ENCODE peak calls at places on chromosomes 6 and 20, in eight cellular contexts. T, G, C, Q, Z, W, H and U are unnamed samples. For H3K4me1, the result is how much of the 10 kb centered on the place peaks cover.

GRCh38 chr6:166592818-166593217 is 6.3 kb upstream of the RAMACL start:
- DNase-seq in T (no peak), G (no peak), C (no peak), Q (no peak), Z (no peak), W (no peak), H (no peak), U (no peak)

GRCh38 chr6:108243836-108244235 is 17.0 kb downstream of the SNX3 start:
- DNase-seq in T (no peak), G (no peak), C (no peak), Q (no peak), Z (no peak), W (no peak), H (no peak), U (no peak)

GRCh38 chr6:143006787-143007186 is 53.9 kb upstream of the AIG1 start:
- DNase-seq in T (no peak), G (no peak), C (no peak), Q (no peak), Z (no peak), W (no peak), H (no peak), U (no peak)

GRCh38 chr20:45962031-45962755 is 9.8 kb downstream of the ZNF335 start:
- DNase-seq in T (no peak), G (no peak), C (no peak), Q (no peak), Z (no peak), W (no peak), H (no peak), U (no peak)

GRCh38 chr6:56435754-56436153 is 188.4 kb upstream of the COL21A1 start:
- DNase-seq in T (no peak), G (no peak), C (no peak), Q (no peak), Z (no peak), W (no peak), H (no peak), U (no peak)

GRCh38 chr6:11854418-11855165 is 76.0 kb upstream of the ADTRP start:
- DNase-seq in T (no peak), G (no peak), C (peak), Q (no peak), Z (no peak), W (peak), H (no peak), U (no peak)

GRCh38 chr6:144379356-144379755 is 94.2 kb downstream of the UTRN start:
- DNase-seq in T (no peak), G (no peak), C (no peak), Q (no peak), Z (no peak), W (no peak), H (no peak), U (no peak)

GRCh38 chr6:7176208-7176607 is 68.4 kb downstream of the RREB1 start:
- DNase-seq in T (no peak), G (no peak), C (no peak), Q (no peak), Z (no peak), W (no peak), H (peak), U (no peak)

GRCh38 chr6:44051516-44051915 is 75.7 kb downstream of the MRPL14 start:
- DNase-seq in T (no peak), G (no peak), C (no peak), Q (no peak), Z (peak), W (peak), H (no peak), U (no peak)
- H3K4me1 ChIP-seq in T (half or more), G (half or more), C (under half), Q (under half), Z (under half), W (half or more), H (half or more), U (under half)

GRCh38 chr20:5145365-5146301 is 18.8 kb downstream of the CDS2 start:
- DNase-seq in T (no peak), G (no peak), C (no peak), Q (no peak), Z (no peak), W (no peak), H (no peak), U (no peak)

GRCh38 chr20:5149892-5150225 is 23.1 kb downstream of the CDS2 start:
- DNase-seq in T (no peak), G (no peak), C (no peak), Q (no peak), Z (no peak), W (no peak), H (no peak), U (no peak)

GRCh38 chr20:5146302-5146653 is 19.5 kb downstream of the CDS2 start:
- DNase-seq in T (no peak), G (no peak), C (no peak), Q (no peak), Z (no peak), W (no peak), H (no peak), U (no peak)

GRCh38 chr20:5148581-5148980 is 21.8 kb downstream of the CDS2 start:
- DNase-seq in T (no peak), G (no peak), C (no peak), Q (no peak), Z (no peak), W (no peak), H (no peak), U (no peak)

DNA sequence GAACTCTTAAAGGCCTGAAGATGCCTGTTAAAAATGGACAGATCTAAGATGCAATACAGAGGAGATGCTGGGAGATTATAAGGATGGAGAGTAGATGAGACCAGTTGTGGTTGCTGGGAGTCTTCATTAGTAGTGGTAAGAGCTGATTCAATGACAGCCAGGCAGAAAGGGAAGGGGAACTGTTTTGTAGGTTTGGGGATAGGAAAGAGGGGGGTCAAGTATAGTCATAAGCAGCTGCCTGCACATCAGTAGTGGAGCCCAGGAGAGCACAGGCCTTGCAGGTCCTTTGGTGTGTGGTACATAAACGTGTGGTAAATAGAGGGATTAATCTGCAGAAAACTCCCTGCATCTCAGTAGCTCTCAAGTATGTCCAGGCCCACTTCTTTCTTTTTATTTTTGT is 20.4 kb downstream of the CDS2 start:
- DNase-seq in T (no peak), G (no peak), C (no peak), Q (no peak), Z (no peak), W (no peak), H (no peak), U (no peak)
- H3K4me1 ChIP-seq in T (half or more), G (half or more), C (under half), Q (under half), Z (under half), W (under half), H (half or more), U (under half)

GRCh38 chr20:32572271-32572968 is 12.7 kb downstream of the NOL4L start:
- DNase-seq in T (no peak), G (no peak), C (no peak), Q (no peak), Z (no peak), W (no peak), H (no peak), U (no peak)

GRCh38 chr20:32569380-32570305 is 15.5 kb downstream of the NOL4L start:
- DNase-seq in T (no peak), G (no peak), C (no peak), Q (no peak), Z (no peak), W (no peak), H (no peak), U (no peak)

GRCh38 chr20:32571566-32571965 is 13.6 kb downstream of the NOL4L start:
- DNase-seq in T (no peak), G (no peak), C (no peak), Q (no peak), Z (no peak), W (no peak), H (no peak), U (no peak)

GRCh38 chr20:32569018-32569379 is 16.1 kb downstream of the NOL4L start:
- DNase-seq in T (no peak), G (no peak), C (no peak), Q (no peak), Z (no peak), W (no peak), H (no peak), U (no peak)

DNA sequence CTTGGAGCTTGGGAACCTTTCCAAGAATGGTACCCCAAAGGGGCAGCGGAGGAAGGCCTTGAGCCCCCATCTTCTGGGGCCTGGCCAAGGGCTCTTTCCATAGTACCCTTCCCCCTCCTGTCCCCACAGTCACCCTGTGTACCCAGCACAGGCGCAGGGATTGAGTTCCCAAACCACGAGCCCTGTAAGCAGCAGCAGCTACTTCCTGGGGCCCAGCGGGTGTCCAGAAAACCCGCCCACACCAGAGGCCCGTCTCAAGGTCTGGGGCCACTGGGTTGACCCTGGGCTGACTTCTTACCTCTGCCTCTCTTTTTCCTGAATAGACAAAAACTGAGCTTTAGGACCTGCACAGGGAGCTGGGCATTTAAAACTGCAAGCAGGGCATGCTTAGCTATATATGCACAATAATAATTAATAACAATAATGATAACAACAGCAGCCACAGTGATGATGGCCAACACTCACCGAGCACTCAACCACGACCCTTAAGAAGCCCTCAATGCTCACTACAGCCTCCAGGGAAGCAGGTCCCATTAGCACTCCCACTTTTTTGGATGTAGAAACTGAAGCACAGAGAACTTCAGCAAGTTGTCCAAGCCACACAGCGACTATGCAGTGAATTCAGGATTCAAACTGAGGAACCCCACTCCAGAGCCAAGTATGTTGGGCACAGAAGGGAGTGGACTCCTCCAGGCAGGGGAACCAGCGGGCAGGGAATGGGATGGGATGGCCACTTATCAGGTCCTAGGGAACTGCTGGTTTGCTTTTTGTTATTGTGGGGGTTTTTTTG is 14.5 kb downstream of the NOL4L start:
- DNase-seq in T (no peak), G (no peak), C (no peak), Q (no peak), Z (no peak), W (no peak), H (no peak), U (no peak)
- H3K4me1 ChIP-seq in T (under half), G (under half), C (under half), Q (under half), Z (under half), W (under half), H (under half), U (under half)

DNA sequence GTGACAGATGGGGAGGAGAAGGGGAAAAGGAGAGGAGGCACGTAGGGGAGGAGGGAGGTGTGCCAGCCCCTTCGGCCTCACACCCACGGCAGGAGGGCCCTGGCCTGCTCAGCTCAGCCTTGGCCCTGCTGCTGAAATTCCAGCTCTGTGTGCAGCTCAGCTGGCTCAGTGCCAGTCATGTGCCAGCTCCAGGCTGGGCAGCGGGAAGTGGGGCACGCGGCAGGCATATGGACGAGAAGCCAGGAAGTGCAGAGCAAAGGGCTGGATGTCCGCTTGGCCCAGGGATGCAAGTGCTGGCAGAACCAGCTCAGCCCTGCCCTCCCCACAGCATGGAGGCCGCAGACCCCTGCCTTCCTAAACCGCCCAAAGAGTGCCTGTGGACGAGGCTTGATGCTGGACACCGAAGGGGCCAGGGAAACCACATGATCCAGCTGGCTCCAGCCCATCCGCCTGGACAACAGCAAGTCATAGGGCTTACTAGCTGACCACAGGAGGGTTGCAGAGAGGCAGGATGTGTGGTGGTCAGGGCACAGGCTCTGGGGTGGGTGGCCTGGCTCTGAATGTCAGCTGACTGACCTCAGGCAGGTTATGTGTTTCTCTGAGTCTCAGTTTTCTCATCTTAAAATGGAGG is 60.1 kb downstream of the NOL4L start:
- DNase-seq in T (no peak), G (peak), C (no peak), Q (no peak), Z (no peak), W (no peak), H (peak), U (no peak)
- H3K4me1 ChIP-seq in T (under half), G (under half), C (under half), Q (under half), Z (under half), W (under half), H (half or more), U (under half)

GRCh38 chr6:168150551-168151444 is 71.8 kb upstream of the FRMD1 start:
- DNase-seq in T (no peak), G (no peak), C (no peak), Q (no peak), Z (peak), W (peak), H (no peak), U (no peak)
- H3K4me1 ChIP-seq in T (under half), G (under half), C (under half), Q (under half), Z (under half), W (under half), H (under half), U (under half)

GRCh38 chr20:21682576-21682975 is 22.9 kb upstream of the PAX1 start:
- DNase-seq in T (no peak), G (no peak), C (no peak), Q (no peak), Z (no peak), W (no peak), H (no peak), U (no peak)
- H3K4me1 ChIP-seq in T (under half), G (under half), C (under half), Q (under half), Z (under half), W (under half), H (under half), U (under half)

GRCh38 chr20:37686762-37687477 is 6.9 kb upstream of the CTNNBL1 start:
- DNase-seq in T (no peak), G (no peak), C (peak), Q (no peak), Z (no peak), W (peak), H (no peak), U (no peak)
- H3K4me1 ChIP-seq in T (under half), G (under half), C (under half), Q (under half), Z (under half), W (under half), H (under half), U (under half)

GRCh38 chr6:150625927-150626326 is 26.2 kb downstream of the PLEKHG1 start:
- DNase-seq in T (no peak), G (no peak), C (no peak), Q (no peak), Z (no peak), W (no peak), H (no peak), U (no peak)

GRCh38 chr6:150631283-150631981 is 31.7 kb downstream of the PLEKHG1 start:
- DNase-seq in T (no peak), G (no peak), C (no peak), Q (no peak), Z (no peak), W (no peak), H (no peak), U (no peak)

GRCh38 chr6:150627601-150628012 is 27.9 kb downstream of the PLEKHG1 start:
- DNase-seq in T (no peak), G (no peak), C (no peak), Q (no peak), Z (no peak), W (peak), H (no peak), U (no peak)

GRCh38 chr6:150627154-150627553 is 27.5 kb downstream of the PLEKHG1 start:
- DNase-seq in T (no peak), G (no peak), C (no peak), Q (no peak), Z (no peak), W (no peak), H (no peak), U (no peak)

DNA sequence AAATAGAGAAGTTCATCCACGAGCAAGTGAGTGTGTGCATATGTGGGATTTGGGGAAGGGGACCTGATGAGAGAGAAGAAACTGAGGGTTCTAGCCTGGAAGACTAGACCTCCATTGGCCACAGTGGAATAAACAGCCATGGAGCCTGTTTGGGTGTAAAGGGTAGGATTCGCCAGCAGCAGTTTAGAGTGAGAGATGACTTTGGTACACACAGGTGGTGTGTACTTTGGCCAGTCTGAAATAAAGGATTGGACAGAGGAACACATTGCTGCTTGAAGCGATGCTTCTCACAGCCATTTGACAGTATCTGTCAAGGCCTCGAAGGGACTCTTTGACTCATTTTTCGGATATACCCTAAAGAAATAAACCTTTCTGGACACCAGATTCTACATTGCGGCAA is 29.2 kb downstream of the PLEKHG1 start:
- DNase-seq in T (no peak), G (no peak), C (no peak), Q (no peak), Z (no peak), W (no peak), H (no peak), U (no peak)
- H3K4me1 ChIP-seq in T (under half), G (under half), C (under half), Q (under half), Z (under half), W (under half), H (under half), U (under half)